ENCODE peak calls at places on chromosomes 11 and 22, in seven cellular contexts. One of them, this sample, is unnamed.

GRCh38 chr11:47033439-47033838 is 96.9 kb downstream of the CSTPP1 start:
- DNase-seq in pancreas: no peak
- DNase-seq in fibroblast of mammary gland: peak
- DNase-seq in progenitor cell of endocrine pancreas: no peak
- DNase-seq in GM06990: no peak
- DNase-seq in endothelial cell: no peak
- DNase-seq in left ventricle myocardium inferior: no peak
- DNase-seq in this sample: no peak

GRCh38 chr11:16167706-16168487 is 188.4 kb downstream of the SOX6 start:
- DNase-seq in GM06990: no peak
- DNase-seq in endothelial cell: no peak
- DNase-seq in fibroblast of mammary gland: no peak
- DNase-seq in progenitor cell of endocrine pancreas: no peak
- DNase-seq in pancreas: no peak
- DNase-seq in left ventricle myocardium inferior: no peak
- DNase-seq in this sample: no peak

GRCh38 chr11:122668562-122669090 is 13.1 kb downstream of the UBASH3B start:
- DNase-seq in GM06990: peak
- DNase-seq in pancreas: no peak
- DNase-seq in progenitor cell of endocrine pancreas: no peak
- DNase-seq in endothelial cell: no peak
- DNase-seq in fibroblast of mammary gland: peak
- DNase-seq in left ventricle myocardium inferior: no peak
- DNase-seq in this sample: no peak

GRCh38 chr11:69860796-69861445 is 41.7 kb upstream of the FGF3 start:
- DNase-seq in pancreas: no peak
- DNase-seq in fibroblast of mammary gland: no peak
- DNase-seq in GM06990: no peak
- DNase-seq in progenitor cell of endocrine pancreas: no peak
- DNase-seq in endothelial cell: no peak
- DNase-seq in left ventricle myocardium inferior: no peak
- DNase-seq in this sample: no peak

GRCh38 chr22:37762389-37762836 is 45.3 kb upstream of the GCAT start:
- DNase-seq in fibroblast of mammary gland: no peak
- DNase-seq in left ventricle myocardium inferior: no peak
- DNase-seq in GM06990: no peak
- DNase-seq in endothelial cell: no peak
- DNase-seq in pancreas: no peak
- DNase-seq in progenitor cell of endocrine pancreas: no peak
- DNase-seq in this sample: no peak

GRCh38 chr11:6925636-6926207 is 504 bp upstream of the ZNF215 start:
- DNase-seq in fibroblast of mammary gland: peak
- DNase-seq in pancreas: no peak
- DNase-seq in GM06990: no peak
- DNase-seq in progenitor cell of endocrine pancreas: no peak
- DNase-seq in left ventricle myocardium inferior: no peak
- DNase-seq in endothelial cell: peak
- DNase-seq in this sample: no peak

GRCh38 chr22:23088199-23088604 is 17.9 kb downstream of the GNAZ start:
- DNase-seq in left ventricle myocardium inferior: no peak
- DNase-seq in fibroblast of mammary gland: no peak
- DNase-seq in progenitor cell of endocrine pancreas: no peak
- DNase-seq in endothelial cell: no peak
- DNase-seq in pancreas: no peak
- DNase-seq in GM06990: no peak
- DNase-seq in this sample: no peak

GRCh38 chr11:117701781-117702180 is 95.2 kb downstream of the DSCAML1 start:
- DNase-seq in fibroblast of mammary gland: no peak
- DNase-seq in progenitor cell of endocrine pancreas: no peak
- DNase-seq in left ventricle myocardium inferior: no peak
- DNase-seq in GM06990: no peak
- DNase-seq in pancreas: no peak
- DNase-seq in endothelial cell: no peak
- DNase-seq in this sample: no peak

GRCh38 chr11:35598254-35599125 is 19.8 kb upstream of the FJX1 start:
- DNase-seq in progenitor cell of endocrine pancreas: no peak
- DNase-seq in endothelial cell: no peak
- DNase-seq in pancreas: no peak
- DNase-seq in GM06990: peak
- DNase-seq in left ventricle myocardium inferior: no peak
- DNase-seq in fibroblast of mammary gland: no peak
- DNase-seq in this sample: peak

GRCh38 chr11:59503276-59503675 is at the start of gene OR4D11:
- DNase-seq in progenitor cell of endocrine pancreas: no peak
- DNase-seq in pancreas: no peak
- DNase-seq in left ventricle myocardium inferior: no peak
- DNase-seq in endothelial cell: no peak
- DNase-seq in fibroblast of mammary gland: no peak
- DNase-seq in GM06990: no peak
- DNase-seq in this sample: no peak

GRCh38 chr11:68504432-68505066 is 44.0 kb downstream of the PPP6R3 start:
- DNase-seq in fibroblast of mammary gland: no peak
- DNase-seq in pancreas: no peak
- DNase-seq in left ventricle myocardium inferior: no peak
- DNase-seq in GM06990: no peak
- DNase-seq in progenitor cell of endocrine pancreas: no peak
- DNase-seq in endothelial cell: no peak
- DNase-seq in this sample: no peak

GRCh38 chr22:31646186-31647019 is 15.6 kb downstream of the PISD start:
- DNase-seq in endothelial cell: no peak
- DNase-seq in GM06990: no peak
- DNase-seq in fibroblast of mammary gland: peak
- DNase-seq in progenitor cell of endocrine pancreas: no peak
- DNase-seq in pancreas: no peak
- DNase-seq in left ventricle myocardium inferior: no peak
- DNase-seq in this sample: peak

GRCh38 chr11:34203377-34203801 is 98.0 kb downstream of the NAT10 start:
- DNase-seq in left ventricle myocardium inferior: no peak
- DNase-seq in progenitor cell of endocrine pancreas: no peak
- DNase-seq in fibroblast of mammary gland: no peak
- DNase-seq in endothelial cell: no peak
- DNase-seq in pancreas: no peak
- DNase-seq in GM06990: no peak
- DNase-seq in this sample: no peak

GRCh38 chr11:68954970-68955958 is 25.5 kb downstream of the MRGPRD start:
- DNase-seq in GM06990: no peak
- DNase-seq in endothelial cell: no peak
- DNase-seq in progenitor cell of endocrine pancreas: no peak
- DNase-seq in fibroblast of mammary gland: peak
- DNase-seq in pancreas: no peak
- DNase-seq in left ventricle myocardium inferior: peak
- DNase-seq in this sample: no peak

GRCh38 chr11:68890490-68891231 is 13.0 kb downstream of the MRPL21 start:
- DNase-seq in left ventricle myocardium inferior: peak
- DNase-seq in endothelial cell: no peak
- DNase-seq in fibroblast of mammary gland: peak
- DNase-seq in pancreas: peak
- DNase-seq in GM06990: no peak
- DNase-seq in progenitor cell of endocrine pancreas: no peak
- DNase-seq in this sample: no peak

GRCh38 chr22:40020956-40021355 is 26.2 kb downstream of the FAM83F start:
- DNase-seq in pancreas: no peak
- DNase-seq in GM06990: no peak
- DNase-seq in left ventricle myocardium inferior: no peak
- DNase-seq in progenitor cell of endocrine pancreas: no peak
- DNase-seq in fibroblast of mammary gland: no peak
- DNase-seq in endothelial cell: no peak
- DNase-seq in this sample: no peak

GRCh38 chr22:35863432-35863831 is 145.8 kb downstream of the APOL5 start:
- DNase-seq in left ventricle myocardium inferior: no peak
- DNase-seq in endothelial cell: no peak
- DNase-seq in fibroblast of mammary gland: no peak
- DNase-seq in pancreas: no peak
- DNase-seq in GM06990: no peak
- DNase-seq in progenitor cell of endocrine pancreas: no peak
- DNase-seq in this sample: no peak

GRCh38 chr22:35860087-35860733 is 142.5 kb downstream of the APOL5 start:
- DNase-seq in fibroblast of mammary gland: no peak
- DNase-seq in pancreas: no peak
- DNase-seq in GM06990: no peak
- DNase-seq in endothelial cell: no peak
- DNase-seq in progenitor cell of endocrine pancreas: no peak
- DNase-seq in left ventricle myocardium inferior: no peak
- DNase-seq in this sample: no peak

GRCh38 chr22:35861451-35861850 is 143.8 kb downstream of the APOL5 start:
- DNase-seq in left ventricle myocardium inferior: no peak
- DNase-seq in progenitor cell of endocrine pancreas: no peak
- DNase-seq in GM06990: no peak
- DNase-seq in pancreas: no peak
- DNase-seq in fibroblast of mammary gland: no peak
- DNase-seq in endothelial cell: no peak
- DNase-seq in this sample: no peak

GRCh38 chr22:35862697-35863096 is 145.0 kb downstream of the APOL5 start:
- DNase-seq in pancreas: no peak
- DNase-seq in left ventricle myocardium inferior: no peak
- DNase-seq in progenitor cell of endocrine pancreas: no peak
- DNase-seq in fibroblast of mammary gland: no peak
- DNase-seq in endothelial cell: no peak
- DNase-seq in GM06990: no peak
- DNase-seq in this sample: no peak

DNA sequence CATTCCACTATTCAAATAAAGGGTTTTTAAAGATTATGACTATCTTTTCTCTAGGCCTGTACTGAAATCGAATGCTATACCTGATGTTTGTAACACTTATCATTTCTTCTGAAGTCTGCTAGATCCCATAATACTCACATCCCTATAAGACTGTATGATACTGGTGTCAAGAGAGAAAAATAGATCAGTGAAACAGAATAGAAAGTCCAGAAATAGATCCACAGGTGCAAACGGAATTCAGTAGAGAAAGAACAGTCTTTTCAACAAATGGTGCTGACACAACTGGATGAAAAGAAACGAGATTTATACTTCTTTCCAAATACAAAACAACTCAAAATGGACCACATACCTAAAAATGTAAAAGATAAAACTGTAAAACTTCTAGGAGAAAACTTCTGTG is 143.2 kb downstream of the APOL5 start:
- DNase-seq in left ventricle myocardium inferior: no peak
- DNase-seq in progenitor cell of endocrine pancreas: no peak
- DNase-seq in pancreas: no peak
- DNase-seq in fibroblast of mammary gland: no peak
- DNase-seq in endothelial cell: no peak
- DNase-seq in GM06990: no peak
- DNase-seq in this sample: no peak
- TF ChIP-seq CTCF in left ventricle myocardium inferior: no peak
- TF ChIP-seq CTCF in progenitor cell of endocrine pancreas: no peak
- TF ChIP-seq CTCF in pancreas: no peak
- TF ChIP-seq CTCF in fibroblast of mammary gland: no peak
- TF ChIP-seq CTCF in endothelial cell: no peak
- TF ChIP-seq CTCF in GM06990: no peak
- TF ChIP-seq CTCF in this sample: no peak

GRCh38 chr11:107856180-107856980 is 2.2 kb downstream of the SLC35F2 start:
- DNase-seq in endothelial cell: no peak
- DNase-seq in left ventricle myocardium inferior: no peak
- DNase-seq in progenitor cell of endocrine pancreas: no peak
- DNase-seq in pancreas: no peak
- DNase-seq in GM06990: no peak
- DNase-seq in fibroblast of mammary gland: no peak
- DNase-seq in this sample: no peak

GRCh38 chr11:107859459-107860239 is 1.1 kb upstream of the SLC35F2 start:
- DNase-seq in progenitor cell of endocrine pancreas: no peak
- DNase-seq in fibroblast of mammary gland: peak
- DNase-seq in pancreas: peak
- DNase-seq in GM06990: peak
- DNase-seq in left ventricle myocardium inferior: peak
- DNase-seq in endothelial cell: peak
- DNase-seq in this sample: peak

GRCh38 chr11:107857550-107858216 is 904 bp downstream of the SLC35F2 start:
- DNase-seq in left ventricle myocardium inferior: no peak
- DNase-seq in progenitor cell of endocrine pancreas: no peak
- DNase-seq in endothelial cell: peak
- DNase-seq in fibroblast of mammary gland: peak
- DNase-seq in pancreas: no peak
- DNase-seq in GM06990: no peak
- DNase-seq in this sample: no peak

GRCh38 chr11:107856981-107857517 is 1.5 kb downstream of the SLC35F2 start:
- DNase-seq in GM06990: no peak
- DNase-seq in pancreas: no peak
- DNase-seq in left ventricle myocardium inferior: no peak
- DNase-seq in progenitor cell of endocrine pancreas: no peak
- DNase-seq in endothelial cell: no peak
- DNase-seq in fibroblast of mammary gland: peak
- DNase-seq in this sample: no peak

DNA sequence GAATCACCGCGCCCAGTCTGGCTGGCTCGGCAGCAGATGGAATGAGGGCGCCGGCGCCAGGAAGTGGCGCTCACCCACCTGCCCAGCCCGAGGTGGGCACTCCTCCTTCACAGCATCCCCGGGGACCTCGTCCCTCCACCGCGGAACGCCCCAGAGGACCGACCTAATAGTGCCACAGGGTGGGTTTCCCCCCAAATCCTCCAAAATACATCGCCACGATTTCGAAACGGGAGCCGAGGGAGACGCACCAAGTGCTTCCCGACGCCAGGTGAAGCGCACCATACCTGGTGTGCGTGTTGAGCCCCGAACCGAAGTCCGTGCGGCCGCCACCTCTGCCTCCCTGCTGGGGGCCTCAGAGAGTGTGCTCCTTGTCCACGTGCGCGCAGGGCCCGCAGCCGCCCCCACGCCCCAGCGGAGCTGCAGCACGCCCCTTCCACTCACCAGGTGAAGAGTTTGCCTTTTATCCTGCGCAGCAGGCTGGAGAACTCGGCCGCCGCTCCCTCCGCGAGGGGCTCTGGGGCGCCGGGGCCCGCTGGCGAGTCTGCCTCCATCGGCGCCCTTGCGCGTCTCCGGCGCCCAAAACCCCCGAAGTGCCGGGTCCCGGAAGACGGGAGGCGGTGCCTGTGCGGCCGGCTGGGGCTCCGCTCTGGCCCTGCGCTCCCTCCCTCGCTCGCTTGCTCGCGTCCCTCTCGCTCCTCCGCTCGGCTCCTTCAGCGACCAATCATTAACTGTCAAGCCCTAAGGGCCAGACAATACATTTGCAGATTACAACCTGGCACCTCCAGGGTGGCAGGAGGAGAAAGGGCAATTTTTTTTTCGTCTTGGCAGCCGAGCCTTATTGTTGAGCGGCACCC is at the start of gene SLC35F2:
- DNase-seq in GM06990: peak
- DNase-seq in pancreas: peak
- DNase-seq in progenitor cell of endocrine pancreas: peak
- DNase-seq in endothelial cell: peak
- DNase-seq in fibroblast of mammary gland: peak
- DNase-seq in left ventricle myocardium inferior: peak
- DNase-seq in this sample: peak
- TF ChIP-seq CTCF in GM06990: peak
- TF ChIP-seq CTCF in pancreas: no peak
- TF ChIP-seq CTCF in progenitor cell of endocrine pancreas: no peak
- TF ChIP-seq CTCF in endothelial cell: no peak
- TF ChIP-seq CTCF in fibroblast of mammary gland: no peak
- TF ChIP-seq CTCF in left ventricle myocardium inferior: no peak
- TF ChIP-seq CTCF in this sample: peak

GRCh38 chr11:43685483-43685882 is 4.9 kb downstream of the HSD17B12 start:
- DNase-seq in fibroblast of mammary gland: peak
- DNase-seq in left ventricle myocardium inferior: no peak
- DNase-seq in endothelial cell: no peak
- DNase-seq in progenitor cell of endocrine pancreas: no peak
- DNase-seq in GM06990: no peak
- DNase-seq in pancreas: no peak
- DNase-seq in this sample: no peak
- TF ChIP-seq CTCF in fibroblast of mammary gland: peak
- TF ChIP-seq CTCF in left ventricle myocardium inferior: peak
- TF ChIP-seq CTCF in endothelial cell: no peak
- TF ChIP-seq CTCF in progenitor cell of endocrine pancreas: peak
- TF ChIP-seq CTCF in GM06990: no peak
- TF ChIP-seq CTCF in pancreas: no peak
- TF ChIP-seq CTCF in this sample: no peak

GRCh38 chr11:656426-656825 is 19.4 kb downstream of the DRD4 start:
- DNase-seq in pancreas: no peak
- DNase-seq in GM06990: no peak
- DNase-seq in left ventricle myocardium inferior: no peak
- DNase-seq in endothelial cell: no peak
- DNase-seq in progenitor cell of endocrine pancreas: no peak
- DNase-seq in fibroblast of mammary gland: no peak
- DNase-seq in this sample: no peak
- TF ChIP-seq CTCF in pancreas: no peak
- TF ChIP-seq CTCF in GM06990: no peak
- TF ChIP-seq CTCF in left ventricle myocardium inferior: no peak
- TF ChIP-seq CTCF in endothelial cell: no peak
- TF ChIP-seq CTCF in progenitor cell of endocrine pancreas: no peak
- TF ChIP-seq CTCF in fibroblast of mammary gland: no peak
- TF ChIP-seq CTCF in this sample: no peak